ENCODE peak calls at places on chromosomes 3 and 15, in five cellular contexts. O is hypothalamus, A is RPMI8226, L is GM23338, I is germinal center. Z is an unnamed sample.

GRCh38 chr3:8201886-8202285 is 299.7 kb upstream of the LMCD1 start:
- DNase-seq in O (no peak), I (no peak), A (no peak), L (no peak), Z (no peak)

GRCh38 chr3:113285741-113286140 is 74.4 kb downstream of the BOC start:
- DNase-seq in A (no peak), L (no peak), I (no peak), O (no peak), Z (no peak)

GRCh38 chr3:10651506-10651905 is 146.1 kb upstream of the ATP2B2 start:
- DNase-seq in L (no peak), O (no peak), A (no peak), I (no peak), Z (no peak)

GRCh38 chr3:113625724-113626348 is 70.6 kb downstream of the USF3 start:
- DNase-seq in A (no peak), I (no peak), L (no peak), O (no peak), Z (no peak)

GRCh38 chr15:28903555-28903954 is 17.8 kb downstream of the APBA2 start:
- DNase-seq in I (no peak), L (no peak), A (no peak), O (no peak), Z (no peak)

GRCh38 chr15:89226359-89227221 is 5.2 kb upstream of the RLBP1 start:
- DNase-seq in O (no peak), L (no peak), A (no peak), I (no peak), Z (no peak)

GRCh38 chr3:49324768-49325167 is 15.1 kb downstream of the USP4 start:
- DNase-seq in O (no peak), A (no peak), L (no peak), I (no peak), Z (no peak)

GRCh38 chr3:89216021-89216739 is 108.8 kb downstream of the EPHA3 start:
- DNase-seq in O (no peak), I (no peak), L (no peak), A (no peak), Z (no peak)

GRCh38 chr15:32987067-32987466 is 207.4 kb downstream of the FMN1 start:
- DNase-seq in A (no peak), I (no peak), L (no peak), O (no peak), Z (no peak)

GRCh38 chr3:134485075-134485536 is 679 bp downstream of the ANAPC13 start:
- DNase-seq in I (peak; percentile 38), A (peak; percentile 28), L (peak; percentile 38), O (no peak), Z (peak; percentile 48)

GRCh38 chr3:57557088-57557537 is 1.0 kb downstream of the PDE12 start:
- DNase-seq in O (no peak), A (peak; percentile 46), I (peak; percentile 45), L (peak; percentile 52), Z (peak; percentile 72)

GRCh38 chr3:170585008-170585936 is 603 bp downstream of the SLC7A14 start:
- DNase-seq in I (no peak), A (no peak), L (peak; percentile 60), O (peak; percentile 21), Z (no peak)

GRCh38 chr3:16448691-16449090 is 64.8 kb downstream of the RFTN1 start:
- DNase-seq in O (no peak), A (no peak), L (peak; percentile 24), I (no peak), Z (peak; percentile 67)

GRCh38 chr15:83205725-83206324 is 1.8 kb downstream of the HDGFL3 start:
- DNase-seq in A (no peak), I (no peak), O (no peak), L (no peak), Z (no peak)

GRCh38 chr3:41679412-41679811 is 282.5 kb downstream of the ULK4 start:
- DNase-seq in O (no peak), A (no peak), L (no peak), I (no peak), Z (no peak)

GRCh38 chr3:15964605-15965061 is 166.9 kb upstream of the ANKRD28 start:
- DNase-seq in A (no peak), I (no peak), L (peak; percentile 40), O (no peak), Z (no peak)

GRCh38 chr3:124345845-124346244 is 353.9 kb upstream of the ROPN1 start:
- DNase-seq in A (no peak), I (no peak), L (no peak), O (no peak), Z (no peak)

GRCh38 chr15:57961919-57962318 is 103.6 kb downstream of the ALDH1A2 start:
- DNase-seq in O (no peak), A (no peak), L (no peak), I (no peak), Z (no peak)

GRCh38 chr15:70762469-70763119 is 764 bp downstream of the UACA start:
- DNase-seq in O (no peak), I (peak; percentile 6), A (peak; percentile 45), L (peak; percentile 53), Z (peak; percentile 51)

GRCh38 chr3:62586356-62586755 is 213.0 kb upstream of the FEZF2 start:
- DNase-seq in I (no peak), O (no peak), A (no peak), L (no peak), Z (no peak)

GRCh38 chr3:69368129-69368741 is 17.7 kb downstream of the FRMD4B start:
- DNase-seq in L (peak; percentile 17), A (peak; percentile 79), O (no peak), I (no peak), Z (no peak)

GRCh38 chr3:14784087-14784596 is 34.6 kb upstream of the FGD5 start:
- DNase-seq in L (peak; percentile 38), I (no peak), A (no peak), O (no peak), Z (no peak)

GRCh38 chr3:15428539-15428938 is 1.1 kb downstream of the EAF1 start:
- DNase-seq in L (no peak), I (no peak), O (no peak), A (peak; percentile 32), Z (peak; percentile 97)

GRCh38 chr3:141795719-141796435 is 32.7 kb downstream of the GRK7 start:
- DNase-seq in A (no peak), I (no peak), L (no peak), O (no peak), Z (no peak)

GRCh38 chr3:135199137-135199536 is 404.1 kb downstream of the EPHB1 start:
- DNase-seq in O (no peak), L (no peak), I (no peak), A (no peak), Z (no peak)

GRCh38 chr3:114389156-114389555 is 95.3 kb downstream of the TIGIT start:
- DNase-seq in I (no peak), L (no peak), O (no peak), A (no peak), Z (no peak)

GRCh38 chr3:153495422-153495821 is 333.4 kb downstream of the RAP2B start:
- DNase-seq in O (no peak), L (no peak), A (peak; percentile 11), I (no peak), Z (no peak)